ENCODE peak calls at places on chromosomes 1 and 21, in four cellular contexts. U, Y, C and X are unnamed samples.

GRCh38 chr1:229388876-229389580 is 44.9 kb downstream of the ACTA1 start:
- DNase-seq in Y (peak; percentile 57), C (no peak), U (no peak), X (no peak)

GRCh38 chr1:206589206-206589605 is 23.1 kb downstream of the EIF2D start:
- DNase-seq in C (no peak), U (no peak), Y (no peak), X (no peak)

GRCh38 chr1:215923129-215923824 is 356.2 kb downstream of the KCTD3 start:
- DNase-seq in Y (peak; percentile 43), U (no peak), C (no peak), X (no peak)

GRCh38 chr1:228350831-228351781 is 55.5 kb downstream of the TRIM11 start:
- DNase-seq in C (no peak), U (no peak), Y (no peak), X (no peak)

GRCh38 chr1:244974550-244974949 is 110.2 kb upstream of the HNRNPU start:
- DNase-seq in Y (no peak), C (no peak), U (no peak), X (no peak)

GRCh38 chr1:62131093-62131725 is 63.4 kb upstream of the L1TD1 start:
- DNase-seq in Y (peak; percentile 55), U (peak; percentile 87), C (no peak), X (peak; percentile 37)

GRCh38 chr21:29237110-29238051 is 61.3 kb upstream of the BACH1 start:
- DNase-seq in Y (no peak), C (no peak), U (no peak), X (no peak)

GRCh38 chr1:153526132-153526543 is 9.7 kb downstream of the S100A6 start:
- DNase-seq in C (peak; percentile 49), Y (no peak), U (peak; percentile 34), X (no peak)

GRCh38 chr1:5896706-5897105 is 95.5 kb downstream of the NPHP4 start:
- DNase-seq in C (no peak), Y (no peak), U (peak; percentile 81), X (no peak)

GRCh38 chr1:1182491-1183220 is 9.0 kb downstream of the TTLL10 start:
- DNase-seq in U (peak; percentile 59), C (no peak), Y (no peak), X (peak; percentile 7)

GRCh38 chr1:111971396-111971795 is 18.1 kb downstream of the KCND3 start:
- DNase-seq in Y (no peak), U (no peak), C (no peak), X (no peak)

GRCh38 chr1:97630968-97631367 is 289.9 kb downstream of the DPYD start:
- DNase-seq in C (no peak), U (peak; percentile 44), Y (no peak), X (no peak)

GRCh38 chr21:33760641-33761103 is 118.4 kb downstream of the ITSN1 start:
- DNase-seq in U (no peak), C (no peak), Y (no peak), X (no peak)

GRCh38 chr21:45098867-45099266 is 24.5 kb downstream of the ADARB1 start:
- DNase-seq in C (no peak), Y (no peak), U (no peak), X (no peak)

GRCh38 chr1:65471901-65472332 is 51.4 kb downstream of the LEPR start:
- DNase-seq in U (no peak), C (no peak), Y (no peak), X (no peak)

GRCh38 chr1:228687562-228687961 is 47.7 kb upstream of the RHOU start:
- DNase-seq in C (no peak), Y (peak; percentile 92), U (no peak), X (no peak)

GRCh38 chr1:160620942-160621632 is 25.8 kb downstream of the SLAMF1 start:
- DNase-seq in U (no peak), Y (no peak), C (no peak), X (no peak)

GRCh38 chr1:212562771-212563170 is 45.8 kb upstream of the ATF3 start:
- DNase-seq in U (no peak), C (no peak), Y (peak; percentile 50), X (no peak)

GRCh38 chr1:58783090-58783992 is 506 bp downstream of the JUN start:
- DNase-seq in C (peak; percentile 85), U (peak; percentile 78), Y (peak; percentile 17), X (peak; percentile 66)

GRCh38 chr21:14401217-14401616 is 18.3 kb upstream of the HSPA13 start:
- DNase-seq in Y (no peak), U (no peak), C (no peak), X (no peak)

GRCh38 chr1:190320952-190321351 is 156.7 kb downstream of the BRINP3 start:
- DNase-seq in C (no peak), Y (peak; percentile 0), U (peak; percentile 51), X (no peak)

GRCh38 chr1:153357853-153358690 is at the start of gene S100A9:
- DNase-seq in Y (no peak), C (no peak), U (peak; percentile 32), X (no peak)

GRCh38 chr1:16905112-16905855 is 9.5 kb downstream of the RNU1-2 start:
- DNase-seq in U (peak; percentile 82), Y (peak; percentile 77), C (no peak), X (peak; percentile 54)

GRCh38 chr1:118944133-118944532 is 44.0 kb downstream of the TBX15 start:
- DNase-seq in Y (no peak), U (no peak), C (no peak), X (no peak)

GRCh38 chr21:37060296-37060695 is 12.6 kb downstream of the PIGP start:
- DNase-seq in C (peak; percentile 41), U (peak; percentile 84), Y (peak; percentile 42), X (peak; percentile 68)

GRCh38 chr21:25025596-25025995 is 581.7 kb downstream of the MRPL39 start:
- DNase-seq in Y (no peak), C (no peak), U (no peak), X (no peak)

GRCh38 chr1:197356723-197357533 is 88.9 kb downstream of the CRB1 start:
- DNase-seq in Y (peak; percentile 47), C (no peak), U (peak; percentile 64), X (no peak)

GRCh38 chr21:42262826-42263225 is 43.9 kb downstream of the ABCG1 start:
- DNase-seq in U (no peak), Y (no peak), C (peak; percentile 89), X (peak; percentile 36)

GRCh38 chr1:109935451-109935900 is 24.8 kb downstream of the CSF1 start:
- DNase-seq in C (peak; percentile 31), Y (no peak), U (no peak), X (peak; percentile 82)

GRCh38 chr1:54335396-54336056 is 70.7 kb downstream of the SSBP3 start:
- DNase-seq in Y (peak; percentile 27), C (no peak), U (peak; percentile 72), X (peak; percentile 48)

GRCh38 chr1:30855686-30856259 is 52.8 kb downstream of the SDC3 start:
- DNase-seq in U (no peak), C (no peak), Y (no peak), X (no peak)

GRCh38 chr1:48493970-48494769 is 22.2 kb upstream of the SPATA6 start:
- DNase-seq in C (no peak), U (peak; percentile 48), Y (no peak), X (peak; percentile 24)

GRCh38 chr1:227894306-227894721 is 53.4 kb downstream of the WNT9A start:
- DNase-seq in C (peak; percentile 48), Y (no peak), U (peak; percentile 34), X (peak; percentile 1)

GRCh38 chr1:56540467-56540866 is 38.9 kb downstream of the PLPP3 start:
- DNase-seq in U (no peak), Y (no peak), C (no peak), X (no peak)
- H3K4me1 ChIP-seq in U (no peaks in the 10 kb centered on the region), Y (peaks cover 10% of the 10 kb centered on the region), C (peaks cover 40% of the 10 kb centered on the region), X (peaks cover 2% of the 10 kb centered on the region)

DNA sequence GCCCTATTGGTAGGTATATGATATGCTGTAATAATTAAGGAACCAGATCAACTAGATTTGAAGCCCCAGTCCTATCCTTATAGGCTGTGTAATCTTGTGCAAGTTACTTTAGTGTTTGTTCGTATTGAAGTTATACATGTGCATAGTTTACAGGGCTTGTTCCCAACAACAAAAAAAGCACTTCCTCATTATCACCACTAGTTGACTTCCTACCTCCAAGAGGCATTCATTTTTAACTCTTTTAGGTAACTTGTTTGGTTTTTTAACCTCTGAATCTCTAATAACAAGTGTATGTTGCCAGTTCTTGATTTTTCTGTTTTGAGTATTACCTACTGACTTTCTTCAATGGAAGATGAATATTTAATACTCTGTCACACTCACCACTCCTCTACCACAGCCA is 71.9 kb downstream of the ST3GAL3 start:
- DNase-seq in U (no peak), Y (no peak), C (no peak), X (no peak)
- H3K4me1 ChIP-seq in U (no peaks in the 10 kb centered on the region), Y (peaks cover 7% of the 10 kb centered on the region), C (no peaks in the 10 kb centered on the region), X (no peaks in the 10 kb centered on the region)

DNA sequence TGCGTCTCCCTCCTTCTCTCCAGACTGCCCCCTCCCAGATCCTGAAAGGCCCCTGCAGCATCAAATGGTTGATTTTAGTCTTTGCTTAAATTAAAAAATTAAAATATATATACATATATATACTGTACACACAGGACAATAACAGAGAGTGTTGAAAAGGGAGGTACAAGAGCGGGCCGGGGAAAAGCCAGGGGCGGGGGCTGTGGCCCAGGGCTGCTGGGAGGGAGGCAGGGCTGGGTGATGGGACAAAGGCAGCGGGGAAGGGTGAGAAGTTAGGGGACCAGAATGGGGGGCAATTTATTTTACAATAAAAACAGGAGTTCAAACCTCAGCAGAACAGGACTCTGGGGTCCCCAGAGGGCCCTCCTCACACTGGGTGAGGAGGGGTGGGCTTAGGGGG is 10.5 kb downstream of the ARL8A start:
- DNase-seq in U (no peak), C (no peak), Y (no peak), X (no peak)
- H3K4me1 ChIP-seq in U (no peaks in the 10 kb centered on the region), C (peaks cover 28% of the 10 kb centered on the region), Y (peaks cover 15% of the 10 kb centered on the region), X (peaks cover 10% of the 10 kb centered on the region)

GRCh38 chr1:37455516-37455915 is 18.9 kb upstream of the ZC3H12A start:
- DNase-seq in C (no peak), U (no peak), Y (no peak), X (no peak)

GRCh38 chr1:37449936-37450335 is 24.4 kb upstream of the ZC3H12A start:
- DNase-seq in C (no peak), U (no peak), Y (no peak), X (no peak)

GRCh38 chr1:37448691-37449417 is 25.5 kb upstream of the ZC3H12A start:
- DNase-seq in Y (peak; percentile 92), C (no peak), U (no peak), X (no peak)

GRCh38 chr1:37453647-37454046 is 20.7 kb upstream of the ZC3H12A start:
- DNase-seq in C (no peak), U (peak; percentile 36), Y (no peak), X (no peak)

DNA sequence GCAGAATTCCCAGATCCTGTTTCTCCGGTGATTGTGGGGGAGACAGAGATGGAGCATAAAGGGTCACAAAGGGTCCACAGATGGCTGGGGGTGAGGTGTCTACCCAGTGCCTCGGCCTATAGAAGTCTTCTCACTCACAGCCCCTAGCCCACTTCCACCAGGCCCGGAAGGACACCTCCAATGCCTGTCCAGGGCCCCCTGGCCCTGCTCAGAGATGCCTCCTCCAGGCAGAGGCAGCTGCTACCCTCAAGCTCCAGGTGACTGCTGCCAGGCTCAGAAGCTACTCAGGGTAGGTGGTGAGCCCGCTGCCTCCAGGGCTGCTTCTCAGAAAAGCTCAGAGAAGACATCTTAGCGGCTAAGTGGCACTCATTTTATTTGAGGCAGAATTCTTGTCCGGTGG is 22.0 kb upstream of the ZC3H12A start:
- DNase-seq in Y (no peak), U (peak; percentile 58), C (no peak), X (no peak)
- H3K4me1 ChIP-seq in Y (peaks cover 11% of the 10 kb centered on the region), U (no peaks in the 10 kb centered on the region), C (peaks cover 10% of the 10 kb centered on the region), X (no peaks in the 10 kb centered on the region)